ENCODE peak calls at places on chromosomes 13 and 19, in eight cellular contexts. W is mammary epithelial cell; H is stimulated activated CD4-positive, alpha-beta T cell treated with anti-CD3 and anti-CD28 coated beads, Interleukin-15, amount 100 ng/mL, for 24 hours; T is body of pancreas; L is HS-27A; G is left colon; R is renal cortical epithelial cell; J is GM23248. D is an unnamed sample.

GRCh38 chr19:38673030-38673429 is 25.6 kb downstream of the ACTN4 start:
- DNase-seq in W (no peak), H (no peak), T (no peak), L (no peak), G (no peak), R (no peak), J (no peak), D (no peak)

GRCh38 chr13:113918981-113919646 is 54.8 kb downstream of the C13orf46 start:
- DNase-seq in W (no peak), H (no peak), T (no peak), L (no peak), G (no peak), R (no peak), J (no peak), D (no peak)

GRCh38 chr13:102724923-102725322 is 30.1 kb upstream of the METTL21C start:
- DNase-seq in W (peak), H (no peak), T (no peak), L (no peak), G (no peak), R (peak), J (peak), D (no peak)

GRCh38 chr19:11092181-11092538 is 2.9 kb downstream of the LDLR start:
- DNase-seq in W (peak), H (peak), T (peak), L (no peak), G (no peak), R (peak), J (peak), D (no peak)

GRCh38 chr13:23466144-23467002 is 32.9 kb upstream of the SACS start:
- DNase-seq in W (peak), H (peak), T (peak), L (peak), G (peak), R (peak), J (peak), D (peak)

GRCh38 chr19:2802826-2803225 is 16.8 kb upstream of the ZNF554 start:
- DNase-seq in W (no peak), H (no peak), T (no peak), L (no peak), G (no peak), R (no peak), J (no peak), D (no peak)

GRCh38 chr19:18939922-18940775 is 868 bp downstream of the HOMER3 start:
- DNase-seq in W (peak), H (peak), T (peak), L (no peak), G (peak), R (peak), J (peak), D (peak)

GRCh38 chr13:39597828-39598227 is 5.2 kb downstream of the LHFPL6 start:
- DNase-seq in W (no peak), H (no peak), T (no peak), L (no peak), G (no peak), R (no peak), J (peak), D (no peak)

GRCh38 chr19:28731577-28731976 is 481.4 kb downstream of the UQCRFS1 start:
- DNase-seq in W (no peak), H (no peak), T (no peak), L (no peak), G (no peak), R (no peak), J (no peak), D (no peak)

GRCh38 chr19:8361921-8362793 is 1.8 kb upstream of the ANGPTL4 start:
- DNase-seq in W (peak), H (peak), T (peak), L (peak), G (peak), R (peak), J (peak), D (peak)

GRCh38 chr13:27496851-27497250 is 46.5 kb upstream of the MTIF3 start:
- DNase-seq in W (no peak), H (no peak), T (no peak), L (no peak), G (no peak), R (no peak), J (no peak), D (no peak)

GRCh38 chr19:41479757-41480191 is 36.8 kb downstream of the ERICH4 start:
- DNase-seq in W (no peak), H (peak), T (peak), L (no peak), G (no peak), R (no peak), J (no peak), D (peak)

GRCh38 chr19:5006201-5006600 is 37.3 kb downstream of the KDM4B start:
- DNase-seq in W (no peak), H (no peak), T (no peak), L (no peak), G (no peak), R (no peak), J (peak), D (no peak)

GRCh38 chr19:6765738-6766356 is 1.4 kb downstream of the SH2D3A start:
- DNase-seq in W (peak), H (no peak), T (peak), L (no peak), G (peak), R (peak), J (no peak), D (no peak)

GRCh38 chr19:18514800-18515682 is 6.8 kb downstream of the ELL start:
- DNase-seq in W (no peak), H (no peak), T (peak), L (no peak), G (peak), R (peak), J (peak), D (peak)

GRCh38 chr13:93260591-93260990 is 34.0 kb downstream of the GPC6 start:
- DNase-seq in W (no peak), H (no peak), T (no peak), L (no peak), G (no peak), R (no peak), J (peak), D (no peak)

GRCh38 chr19:50974702-50975555 is 5.5 kb upstream of the KLK6 start:
- DNase-seq in W (no peak), H (no peak), T (no peak), L (no peak), G (no peak), R (no peak), J (no peak), D (no peak)

GRCh38 chr19:53333071-53333465 is 481 bp upstream of the ZNF845 start:
- DNase-seq in W (no peak), H (peak), T (peak), L (no peak), G (peak), R (no peak), J (peak), D (peak)

GRCh38 chr19:1651548-1652394 is 644 bp downstream of the TCF3 start:
- DNase-seq in W (peak), H (peak), T (peak), L (no peak), G (peak), R (no peak), J (peak), D (peak)

GRCh38 chr13:51451134-51451466 is 1.7 kb downstream of the INTS6 start:
- DNase-seq in W (no peak), H (no peak), T (no peak), L (no peak), G (no peak), R (no peak), J (no peak), D (no peak)

GRCh38 chr13:97280478-97280877 is 58.3 kb downstream of the MBNL2 start:
- DNase-seq in W (no peak), H (no peak), T (no peak), L (no peak), G (no peak), R (peak), J (peak), D (no peak)

GRCh38 chr13:92224052-92224821 is 825.8 kb downstream of the GPC5 start:
- DNase-seq in W (peak), H (no peak), T (no peak), L (peak), G (no peak), R (peak), J (peak), D (no peak)

GRCh38 chr13:79385694-79386093 is 20.4 kb downstream of the RBM26 start:
- DNase-seq in W (peak), H (peak), T (no peak), L (no peak), G (no peak), R (no peak), J (peak), D (no peak)

GRCh38 chr19:52230685-52231084 is 38.7 kb upstream of the ZNF766 start:
- DNase-seq in W (peak), H (no peak), T (no peak), L (no peak), G (no peak), R (no peak), J (no peak), D (no peak)

GRCh38 chr13:113903912-113904311 is 40.0 kb upstream of the GAS6 start:
- DNase-seq in W (no peak), H (no peak), T (no peak), L (no peak), G (no peak), R (no peak), J (no peak), D (no peak)

GRCh38 chr13:67023088-67023893 is 206.8 kb downstream of the PCDH9 start:
- DNase-seq in W (peak), H (no peak), T (no peak), L (no peak), G (no peak), R (peak), J (no peak), D (no peak)

GRCh38 chr19:44025217-44025936 is at the start of gene ZNF222:
- DNase-seq in W (peak), H (peak), T (peak), L (peak), G (peak), R (peak), J (peak), D (peak)

GRCh38 chr13:107669356-107669755 is 546.0 kb downstream of the LIG4 start:
- DNase-seq in W (peak), H (no peak), T (no peak), L (no peak), G (no peak), R (peak), J (peak), D (no peak)

GRCh38 chr19:48511800-48512503 is at the start of gene LMTK3:
- DNase-seq in W (no peak), H (peak), T (peak), L (no peak), G (no peak), R (no peak), J (peak), D (no peak)

GRCh38 chr13:66805657-66806056 is 424.5 kb downstream of the PCDH9 start:
- DNase-seq in W (no peak), H (no peak), T (peak), L (no peak), G (no peak), R (no peak), J (no peak), D (no peak)

GRCh38 chr19:1610579-1610978 is 5.3 kb upstream of the UQCR11 start:
- DNase-seq in W (no peak), H (no peak), T (no peak), L (no peak), G (no peak), R (no peak), J (no peak), D (no peak)

D was measured in aorta.